ENCODE peak calls at places on chromosome 6, in six cellular contexts. P is EL; S is stimulated activated naive CD8-positive, alpha-beta T cell treated with anti-CD3 and anti-CD28 coated beads, Interleukin-15, amount 100 ng/mL, for 72 hours; C is kidney glomerular epithelial cell; M is uterus; L is heart left ventricle. V is an unnamed sample.

GRCh38 chr6:30915591-30915946 is 1.5 kb downstream of the VARS2 start:
- DNase-seq in C (peak), S (peak), P (peak), M (no peak), L (no peak), V (peak)

GRCh38 chr6:57432162-57432561 is 114.7 kb downstream of the PRIM2 start:
- DNase-seq in C (no peak), M (no peak), S (no peak), P (peak), L (no peak), V (no peak)

GRCh38 chr6:155103816-155104366 is 108.8 kb downstream of the TIAM2 start:
- DNase-seq in M (no peak), L (no peak), C (peak), S (peak), P (peak), V (no peak)

GRCh38 chr6:85392379-85392778 is 57.5 kb upstream of the NT5E start:
- DNase-seq in P (no peak), L (no peak), S (no peak), M (no peak), C (no peak), V (no peak)

GRCh38 chr6:136696238-136696637 is 96.0 kb downstream of the MAP3K5 start:
- DNase-seq in L (no peak), M (peak), S (no peak), P (peak), C (no peak), V (no peak)

GRCh38 chr6:84026721-84027164 is 6.8 kb upstream of the MRAP2 start:
- DNase-seq in L (no peak), M (no peak), C (no peak), S (no peak), P (no peak), V (no peak)

GRCh38 chr6:11236351-11236750 is 3.9 kb upstream of the NEDD9 start:
- DNase-seq in P (no peak), M (no peak), L (no peak), C (peak), S (peak), V (no peak)

GRCh38 chr6:3977875-3978711 is 100.8 kb downstream of the FAM217A start:
- DNase-seq in M (peak), P (peak), S (peak), L (peak), C (peak), V (peak)

GRCh38 chr6:57265755-57266221 is 43.7 kb upstream of the RAB23 start:
- DNase-seq in P (peak), M (no peak), S (no peak), L (no peak), C (no peak), V (no peak)

GRCh38 chr6:150202404-150202803 is 59.6 kb downstream of the PPP1R14C start:
- DNase-seq in L (peak), S (no peak), M (no peak), C (no peak), P (no peak), V (no peak)

GRCh38 chr6:14635195-14635594 is 517.6 kb downstream of the CD83 start:
- DNase-seq in P (no peak), S (peak), M (no peak), C (no peak), L (no peak), V (no peak)

GRCh38 chr6:157714153-157714490 is 108.9 kb upstream of the SNX9 start:
- DNase-seq in L (no peak), M (no peak), C (peak), S (no peak), P (peak), V (no peak)

GRCh38 chr6:38273325-38273724 is 366.4 kb downstream of the BTBD9 start:
- DNase-seq in S (no peak), C (no peak), P (peak), M (no peak), L (no peak), V (no peak)

GRCh38 chr6:38396209-38396608 is 243.5 kb downstream of the BTBD9 start:
- DNase-seq in L (no peak), P (no peak), C (no peak), M (no peak), S (no peak), V (no peak)

GRCh38 chr6:83808926-83809325 is 44.2 kb upstream of the RIPPLY2 start:
- DNase-seq in S (no peak), L (no peak), M (no peak), P (no peak), C (no peak), V (no peak)

GRCh38 chr6:52726741-52727535 is 36.3 kb downstream of the GSTA2 start:
- DNase-seq in S (no peak), L (no peak), M (no peak), P (no peak), C (peak), V (no peak)

GRCh38 chr6:69601132-69601531 is 195.7 kb downstream of the LMBRD1 start:
- DNase-seq in M (no peak), P (no peak), L (no peak), S (no peak), C (no peak), V (no peak)

GRCh38 chr6:116280161-116280959 is 630 bp upstream of the TSPYL1 start:
- DNase-seq in M (no peak), P (no peak), L (no peak), C (peak), S (no peak), V (no peak)

GRCh38 chr6:83536034-83536646 is 23.8 kb downstream of the PRSS35 start:
- DNase-seq in P (peak), S (peak), M (no peak), L (no peak), C (peak), V (peak)

GRCh38 chr6:160348552-160349441 is 619 bp downstream of the SLC22A3 start:
- DNase-seq in M (peak), C (no peak), L (no peak), S (no peak), P (peak), V (no peak)

GRCh38 chr6:26172496-26172958 is 85.3 kb downstream of the HFE start:
- DNase-seq in M (no peak), L (no peak), S (no peak), C (peak), P (peak), V (peak)

GRCh38 chr6:72622094-72622540 is 253 bp downstream of the KCNQ5 start:
- DNase-seq in L (no peak), S (peak), P (peak), C (no peak), M (no peak), V (peak)

GRCh38 chr6:170205126-170205525 is 85.8 kb downstream of the DLL1 start:
- DNase-seq in C (no peak), L (no peak), S (no peak), P (no peak), M (no peak), V (no peak)

GRCh38 chr6:43770417-43771209 is 602 bp downstream of the VEGFA start:
- DNase-seq in S (peak), M (peak), L (peak), P (peak), C (peak), V (peak)

GRCh38 chr6:144548525-144548924 is 263.4 kb downstream of the UTRN start:
- DNase-seq in C (no peak), L (no peak), M (no peak), S (no peak), P (no peak), V (no peak)

GRCh38 chr6:119308048-119308570 is 41.5 kb downstream of the MAN1A1 start:
- DNase-seq in C (no peak), M (no peak), L (no peak), S (no peak), P (peak), V (no peak)

GRCh38 chr6:27591660-27592059 is 118.8 kb upstream of the ZNF184 start:
- DNase-seq in M (no peak), S (no peak), C (peak), L (no peak), P (peak), V (no peak)

GRCh38 chr6:93407186-93407585 is 12.2 kb downstream of the EPHA7 start:
- DNase-seq in L (no peak), C (no peak), P (no peak), M (no peak), S (no peak), V (no peak)

GRCh38 chr6:167553716-167554115 is 228.8 kb downstream of the TTLL2 start:
- DNase-seq in C (no peak), M (no peak), P (no peak), L (no peak), S (no peak), V (no peak)

GRCh38 chr6:157107915-157108651 is 215.2 kb downstream of the TMEM242 start:
- DNase-seq in M (no peak), S (no peak), L (no peak), P (peak), C (peak), V (no peak)

GRCh38 chr6:156748504-156748903 is 28.7 kb upstream of the ARID1B start:
- DNase-seq in M (no peak), L (no peak), P (no peak), S (no peak), C (no peak), V (no peak)

GRCh38 chr6:68238097-68238597 is 396.9 kb upstream of the ADGRB3 start:
- DNase-seq in L (no peak), P (no peak), M (no peak), C (no peak), S (no peak), V (no peak)

GRCh38 chr6:47157063-47157462 is 114.9 kb upstream of the ADGRF1 start:
- DNase-seq in P (no peak), L (no peak), M (no peak), C (no peak), S (no peak), V (no peak)

GRCh38 chr6:43861212-43861918 is 91.4 kb downstream of the VEGFA start:
- DNase-seq in P (no peak), L (no peak), S (no peak), M (no peak), C (no peak), V (no peak)

V was measured in germinal center.